ENCODE peak calls at places on chromosomes 1 and 21, in four cellular contexts. One of them, this sample, is unnamed. For H3K27me3, the result is how much of the 10 kb centered on the place peaks cover.

GRCh38 chr1:205247130-205247921 is 19.6 kb downstream of the TMCC2 start:
- ATAC-seq in HCT116: no peak
- ATAC-seq in HepG2: no peak
- ATAC-seq in K562: no peak
- ATAC-seq in this sample: peak

GRCh38 chr1:154265586-154265985 is 6.8 kb upstream of the HAX1 start:
- ATAC-seq in HCT116: no peak
- ATAC-seq in HepG2: no peak
- ATAC-seq in K562: no peak
- ATAC-seq in this sample: no peak

GRCh38 chr1:45348609-45348965 is 8.3 kb upstream of the MUTYH start:
- ATAC-seq in HCT116: no peak
- ATAC-seq in HepG2: no peak
- ATAC-seq in K562: no peak
- ATAC-seq in this sample: no peak

GRCh38 chr1:222995230-222995580 is 147.8 kb downstream of the TLR5 start:
- ATAC-seq in HCT116: no peak
- ATAC-seq in HepG2: no peak
- ATAC-seq in K562: no peak
- ATAC-seq in this sample: no peak

GRCh38 chr1:235855811-235856429 is 10.8 kb downstream of the LYST start:
- ATAC-seq in HCT116: no peak
- ATAC-seq in HepG2: no peak
- ATAC-seq in K562: no peak
- ATAC-seq in this sample: no peak

GRCh38 chr1:56670350-56670749 is 25.2 kb downstream of the PRKAA2 start:
- ATAC-seq in HCT116: no peak
- ATAC-seq in HepG2: no peak
- ATAC-seq in K562: no peak
- ATAC-seq in this sample: no peak

GRCh38 chr1:233905416-233906051 is 1.1 kb downstream of the SLC35F3 start:
- ATAC-seq in HCT116: no peak
- ATAC-seq in HepG2: no peak
- ATAC-seq in K562: no peak
- ATAC-seq in this sample: peak

GRCh38 chr1:179831225-179831624 is 46.4 kb downstream of the TOR1AIP2 start:
- ATAC-seq in HCT116: no peak
- ATAC-seq in HepG2: no peak
- ATAC-seq in K562: peak
- ATAC-seq in this sample: no peak

GRCh38 chr1:24911651-24912144 is 18.4 kb downstream of the RUNX3 start:
- ATAC-seq in HCT116: no peak
- ATAC-seq in HepG2: no peak
- ATAC-seq in K562: no peak
- ATAC-seq in this sample: no peak

GRCh38 chr1:155729031-155729898 is 40.4 kb downstream of the DAP3 start:
- ATAC-seq in HCT116: peak
- ATAC-seq in HepG2: peak
- ATAC-seq in K562: peak
- ATAC-seq in this sample: peak

GRCh38 chr1:44849575-44850132 is 6.6 kb upstream of the PTCH2 start:
- ATAC-seq in HCT116: no peak
- ATAC-seq in HepG2: no peak
- ATAC-seq in K562: no peak
- ATAC-seq in this sample: no peak

GRCh38 chr1:153659175-153659534 is 652 bp downstream of the SNAPIN start:
- ATAC-seq in HCT116: no peak
- ATAC-seq in HepG2: peak
- ATAC-seq in K562: no peak
- ATAC-seq in this sample: no peak

GRCh38 chr1:216566809-216567208 is 143.6 kb upstream of the USH2A start:
- ATAC-seq in HCT116: no peak
- ATAC-seq in HepG2: no peak
- ATAC-seq in K562: no peak
- ATAC-seq in this sample: no peak

GRCh38 chr1:116806245-116806644 is 52.0 kb downstream of the CD2 start:
- ATAC-seq in HCT116: no peak
- ATAC-seq in HepG2: no peak
- ATAC-seq in K562: no peak
- ATAC-seq in this sample: no peak

GRCh38 chr1:176854134-176854533 is 310.4 kb downstream of the ASTN1 start:
- ATAC-seq in HCT116: no peak
- ATAC-seq in HepG2: no peak
- ATAC-seq in K562: no peak
- ATAC-seq in this sample: no peak

GRCh38 chr1:202577381-202577780 is 132.9 kb downstream of the SYT2 start:
- ATAC-seq in HCT116: no peak
- ATAC-seq in HepG2: no peak
- ATAC-seq in K562: peak
- ATAC-seq in this sample: no peak

GRCh38 chr1:150473659-150474058 is 13.6 kb upstream of the TARS2 start:
- ATAC-seq in HCT116: no peak
- ATAC-seq in HepG2: peak
- ATAC-seq in K562: peak
- ATAC-seq in this sample: peak

GRCh38 chr1:64072089-64072835 is 131.2 kb upstream of the UBE2U start:
- ATAC-seq in HCT116: no peak
- ATAC-seq in HepG2: no peak
- ATAC-seq in K562: no peak
- ATAC-seq in this sample: no peak

GRCh38 chr1:65020774-65021173 is 54.4 kb upstream of the JAK1 start:
- ATAC-seq in HCT116: peak
- ATAC-seq in HepG2: peak
- ATAC-seq in K562: peak
- ATAC-seq in this sample: no peak

GRCh38 chr1:32263744-32264143 is 12.7 kb downstream of the LCK start:
- ATAC-seq in HCT116: no peak
- ATAC-seq in HepG2: no peak
- ATAC-seq in K562: peak
- ATAC-seq in this sample: no peak

GRCh38 chr1:1068077-1068373 is 6.1 kb downstream of the RNF223 start:
- ATAC-seq in HCT116: no peak
- ATAC-seq in HepG2: no peak
- ATAC-seq in K562: peak
- ATAC-seq in this sample: no peak

GRCh38 chr1:67335451-67335850 is 27.8 kb downstream of the IL12RB2 start:
- ATAC-seq in HCT116: no peak
- ATAC-seq in HepG2: no peak
- ATAC-seq in K562: no peak
- ATAC-seq in this sample: no peak

GRCh38 chr1:116299248-116299647 is 73.8 kb upstream of the ATP1A1 start:
- ATAC-seq in HCT116: no peak
- ATAC-seq in HepG2: no peak
- ATAC-seq in K562: no peak
- ATAC-seq in this sample: no peak

GRCh38 chr1:101408212-101409042 is 171.6 kb downstream of the S1PR1 start:
- ATAC-seq in HCT116: no peak
- ATAC-seq in HepG2: no peak
- ATAC-seq in K562: no peak
- ATAC-seq in this sample: no peak
- TF ChIP-seq POLR2A in HCT116: no peak
- TF ChIP-seq POLR2A in HepG2: no peak
- TF ChIP-seq POLR2A in K562: no peak
- TF ChIP-seq POLR2A in this sample: no peak

GRCh38 chr21:37072239-37072987 is 458 bp downstream of the PIGP start:
- ATAC-seq in HCT116: peak
- ATAC-seq in HepG2: peak
- ATAC-seq in K562: peak
- ATAC-seq in this sample: peak
- TF ChIP-seq POLR2AphosphoS5 in HCT116: no peak
- TF ChIP-seq POLR2AphosphoS5 in HepG2: no peak
- TF ChIP-seq POLR2AphosphoS5 in K562: peak
- TF ChIP-seq POLR2AphosphoS5 in this sample: peak

GRCh38 chr1:2535455-2535854 is 5.4 kb upstream of the HES5 start:
- ATAC-seq in HCT116: no peak
- ATAC-seq in HepG2: peak
- ATAC-seq in K562: no peak
- ATAC-seq in this sample: no peak
- H3K27me3 ChIP-seq in HCT116: under half
- H3K27me3 ChIP-seq in HepG2: half or more
- H3K27me3 ChIP-seq in K562: under half
- H3K27me3 ChIP-seq in this sample: half or more

GRCh38 chr1:219808790-219809189 is 119.6 kb downstream of the SLC30A10 start:
- ATAC-seq in HCT116: no peak
- ATAC-seq in HepG2: no peak
- ATAC-seq in K562: no peak
- ATAC-seq in this sample: no peak

GRCh38 chr1:219810451-219810850 is 117.9 kb downstream of the SLC30A10 start:
- ATAC-seq in HCT116: no peak
- ATAC-seq in HepG2: no peak
- ATAC-seq in K562: no peak
- ATAC-seq in this sample: no peak

GRCh38 chr1:219813344-219813743 is 115.0 kb downstream of the SLC30A10 start:
- ATAC-seq in HCT116: no peak
- ATAC-seq in HepG2: no peak
- ATAC-seq in K562: no peak
- ATAC-seq in this sample: no peak

GRCh38 chr1:219812491-219813221 is 115.7 kb downstream of the SLC30A10 start:
- ATAC-seq in HCT116: peak
- ATAC-seq in HepG2: peak
- ATAC-seq in K562: peak
- ATAC-seq in this sample: peak

DNA sequence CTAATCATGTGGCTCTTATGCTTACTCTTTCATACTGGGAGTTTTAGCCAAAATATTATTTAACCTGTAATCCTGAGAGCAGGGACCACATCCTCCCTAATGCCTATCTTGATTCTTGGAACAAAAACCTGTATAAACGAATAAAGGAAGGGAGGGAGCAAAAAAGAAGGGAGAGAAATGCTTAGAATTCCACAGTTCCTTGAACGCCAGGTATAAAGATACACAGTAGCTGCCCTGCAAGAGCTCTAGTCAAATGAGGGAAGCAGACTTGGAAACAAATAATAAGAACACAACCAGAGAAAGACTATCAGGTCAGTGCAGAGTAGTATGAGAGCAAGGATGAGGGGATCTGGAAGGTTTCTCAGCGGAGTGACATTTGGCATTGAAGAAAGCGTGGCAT is 116.3 kb downstream of the SLC30A10 start:
- ATAC-seq in HCT116: no peak
- ATAC-seq in HepG2: peak
- ATAC-seq in K562: no peak
- ATAC-seq in this sample: no peak
- TF ChIP-seq POLR2A in HCT116: no peak
- TF ChIP-seq POLR2A in HepG2: no peak
- TF ChIP-seq POLR2A in K562: no peak
- TF ChIP-seq POLR2A in this sample: no peak

GRCh38 chr1:12464627-12465056 is 153.4 kb downstream of the DHRS3 start:
- ATAC-seq in HCT116: no peak
- ATAC-seq in HepG2: no peak
- ATAC-seq in K562: peak
- ATAC-seq in this sample: peak

GRCh38 chr1:12462586-12462985 is 155.4 kb downstream of the DHRS3 start:
- ATAC-seq in HCT116: no peak
- ATAC-seq in HepG2: no peak
- ATAC-seq in K562: peak
- ATAC-seq in this sample: no peak

GRCh38 chr1:12461764-12462163 is 156.2 kb downstream of the DHRS3 start:
- ATAC-seq in HCT116: no peak
- ATAC-seq in HepG2: no peak
- ATAC-seq in K562: no peak
- ATAC-seq in this sample: no peak

GRCh38 chr1:12465126-12465525 is 152.9 kb downstream of the DHRS3 start:
- ATAC-seq in HCT116: no peak
- ATAC-seq in HepG2: no peak
- ATAC-seq in K562: no peak
- ATAC-seq in this sample: no peak

DNA sequence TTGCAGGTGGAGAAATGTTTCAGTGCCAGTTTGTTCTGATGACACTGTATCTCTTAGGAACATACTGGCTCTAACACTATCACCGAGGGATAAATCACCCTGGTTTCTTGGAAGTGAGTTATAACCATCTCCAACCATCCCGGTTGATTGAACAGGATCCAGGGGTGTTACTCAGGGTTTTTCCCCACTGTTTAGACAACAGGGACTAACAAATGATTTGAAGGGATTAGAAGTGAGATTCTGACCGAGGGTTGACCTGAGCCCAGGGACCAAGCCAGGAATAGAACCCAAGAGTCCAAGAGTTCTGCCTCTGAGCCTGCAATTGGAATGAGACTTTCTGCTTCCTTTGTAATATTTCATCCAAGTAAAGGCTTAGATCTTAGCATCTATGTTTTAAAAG is 154.0 kb downstream of the DHRS3 start:
- ATAC-seq in HCT116: no peak
- ATAC-seq in HepG2: no peak
- ATAC-seq in K562: peak
- ATAC-seq in this sample: peak
- TF ChIP-seq POLR2AphosphoS5 in HCT116: no peak
- TF ChIP-seq POLR2AphosphoS5 in HepG2: no peak
- TF ChIP-seq POLR2AphosphoS5 in K562: no peak
- TF ChIP-seq POLR2AphosphoS5 in this sample: peak

GRCh38 chr21:45590246-45590725 is 48.0 kb upstream of the SLC19A1 start:
- ATAC-seq in HCT116: peak
- ATAC-seq in HepG2: peak
- ATAC-seq in K562: peak
- ATAC-seq in this sample: peak
- H3K27me3 ChIP-seq in HCT116: under half
- H3K27me3 ChIP-seq in HepG2: under half
- H3K27me3 ChIP-seq in K562: under half
- H3K27me3 ChIP-seq in this sample: half or more

GRCh38 chr1:27325286-27325685 is 3.3 kb downstream of the TMEM222 start:
- ATAC-seq in HCT116: no peak
- ATAC-seq in HepG2: no peak
- ATAC-seq in K562: no peak
- ATAC-seq in this sample: no peak

GRCh38 chr1:27322569-27323116 is 680 bp downstream of the TMEM222 start:
- ATAC-seq in HCT116: no peak
- ATAC-seq in HepG2: peak
- ATAC-seq in K562: peak
- ATAC-seq in this sample: no peak

GRCh38 chr1:27318596-27318995 is 3.4 kb upstream of the TMEM222 start:
- ATAC-seq in HCT116: no peak
- ATAC-seq in HepG2: no peak
- ATAC-seq in K562: no peak
- ATAC-seq in this sample: no peak

GRCh38 chr1:27318137-27318536 is 3.8 kb upstream of the TMEM222 start:
- ATAC-seq in HCT116: no peak
- ATAC-seq in HepG2: no peak
- ATAC-seq in K562: no peak
- ATAC-seq in this sample: no peak

GRCh38 chr1:27321813-27322568 is at the start of gene TMEM222:
- ATAC-seq in HCT116: peak
- ATAC-seq in HepG2: peak
- ATAC-seq in K562: peak
- ATAC-seq in this sample: peak
- TF ChIP-seq POLR2A in HCT116: peak
- TF ChIP-seq POLR2A in HepG2: peak
- TF ChIP-seq POLR2A in K562: peak
- TF ChIP-seq POLR2A in this sample: peak